ENCODE peak calls at places on chromosomes 4 and X, in six cellular contexts. P is A549, W is K562, A is HepG2, B is endothelial cell of umbilical vein, G is GM12878. N is an unnamed sample.
A peak's percentile ranks its signal among the peaks of the same experiment; 100 is the strongest.

GRCh38 chrX:153922932-153923857 is 2.9 kb downstream of the ARHGAP4 start:
- DNase-seq in P (peak; percentile 69), W (no peak), A (no peak), B (peak; percentile 58), G (no peak), N (no peak)

GRCh38 chrX:6694977-6695376 is 160.1 kb upstream of the VCX3A start:
- DNase-seq in P (no peak), W (no peak), A (no peak), B (no peak), G (no peak), N (no peak)

GRCh38 chrX:43065978-43066377 is 288.0 kb upstream of the PPP1R2C start:
- DNase-seq in P (no peak), W (no peak), A (no peak), B (peak; percentile 3), G (no peak), N (no peak)

GRCh38 chr4:152360045-152360410 is 175.9 kb downstream of the FBXW7 start:
- DNase-seq in P (no peak), W (no peak), A (no peak), B (no peak), G (no peak), N (peak; percentile 3)

GRCh38 chrX:82362990-82363389 is 1145.1 kb upstream of the POU3F4 start:
- DNase-seq in P (no peak), W (no peak), A (no peak), B (no peak), G (no peak), N (no peak)

GRCh38 chr4:42673084-42673429 is 16.2 kb upstream of the ATP8A1 start:
- DNase-seq in P (no peak), W (no peak), A (no peak), B (no peak), G (no peak), N (no peak)

GRCh38 chr4:182897601-182898478 is 19.3 kb downstream of the DCTD start:
- DNase-seq in P (no peak), W (no peak), A (peak; percentile 94), B (no peak), G (no peak), N (no peak)

GRCh38 chr4:48681856-48682255 is 98.2 kb downstream of the FRYL start:
- DNase-seq in P (no peak), W (no peak), A (peak; percentile 5), B (peak; percentile 73), G (peak; percentile 35), N (no peak)

GRCh38 chrX:51891245-51891644 is 2.2 kb upstream of the MAGED1 start:
- DNase-seq in P (no peak), W (no peak), A (no peak), B (no peak), G (no peak), N (no peak)

GRCh38 chrX:155745792-155746191 is 133.0 kb upstream of the TMLHE start:
- DNase-seq in P (no peak), W (peak; percentile 56), A (peak; percentile 0), B (peak; percentile 41), G (no peak), N (no peak)

GRCh38 chrX:13699183-13699826 is 10.4 kb downstream of the RAB9A start:
- DNase-seq in P (no peak), W (peak; percentile 81), A (no peak), B (peak; percentile 15), G (no peak), N (no peak)

GRCh38 chrX:129983575-129984131 is 1.2 kb downstream of the BCORL1 start:
- DNase-seq in P (peak; percentile 45), W (peak; percentile 38), A (no peak), B (no peak), G (no peak), N (peak; percentile 44)

GRCh38 chr4:70903282-70903603 is 1.1 kb downstream of the MOB1B start:
- DNase-seq in P (no peak), W (peak; percentile 97), A (no peak), B (peak; percentile 63), G (no peak), N (no peak)

GRCh38 chrX:135544338-135544948 is 24.0 kb downstream of the INTS6L start:
- DNase-seq in P (no peak), W (no peak), A (no peak), B (peak; percentile 12), G (no peak), N (no peak)

GRCh38 chrX:135549519-135549918 is 29.1 kb downstream of the INTS6L start:
- DNase-seq in P (no peak), W (no peak), A (no peak), B (no peak), G (no peak), N (no peak)

GRCh38 chrX:135543924-135544323 is 23.5 kb downstream of the INTS6L start:
- DNase-seq in P (no peak), W (no peak), A (no peak), B (no peak), G (no peak), N (peak; percentile 41)
- TF ChIP-seq MYC in P (no peak), W (no peak), A (no peak), B (no peak), G (no peak), N (no peak)

GRCh38 chr4:26609398-26609797 is 25.5 kb downstream of the TBC1D19 start:
- DNase-seq in P (no peak), W (no peak), A (no peak), B (no peak), G (no peak), N (peak; percentile 67)

GRCh38 chr4:26613242-26613641 is 29.4 kb downstream of the TBC1D19 start:
- DNase-seq in P (no peak), W (no peak), A (no peak), B (no peak), G (no peak), N (no peak)

GRCh38 chr4:26613735-26614134 is 29.9 kb downstream of the TBC1D19 start:
- DNase-seq in P (no peak), W (no peak), A (no peak), B (no peak), G (no peak), N (no peak)

GRCh38 chr4:26611879-26612278 is 28.0 kb downstream of the TBC1D19 start:
- DNase-seq in P (no peak), W (no peak), A (no peak), B (no peak), G (no peak), N (no peak)

GRCh38 chr4:26609868-26610267 is 26.0 kb downstream of the TBC1D19 start:
- DNase-seq in P (no peak), W (no peak), A (no peak), B (no peak), G (no peak), N (no peak)
- H3K4me3 ChIP-seq in P (no peak overlapping the region), W (no peak overlapping the region), A (no peak overlapping the region), B (no peak overlapping the region), G (no peak overlapping the region), N (no peak overlapping the region)

GRCh38 chrX:41084360-41085104 is 713 bp upstream of the USP9X start:
- DNase-seq in P (peak; percentile 57), W (peak; percentile 91), A (peak; percentile 87), B (peak; percentile 97), G (peak; percentile 86), N (peak; percentile 96)
- TF ChIP-seq POLR2A in P (peak; percentile 77), W (peak; percentile 86), A (peak; percentile 68), B (peak; percentile 78), G (peak; percentile 76), N (peak; percentile 71)

GRCh38 chrX:110280954-110281353 is 36.9 kb downstream of the AMMECR1 start:
- DNase-seq in P (no peak), W (no peak), A (no peak), B (no peak), G (no peak), N (no peak)

GRCh38 chrX:110284159-110284558 is 33.7 kb downstream of the AMMECR1 start:
- DNase-seq in P (peak; percentile 4), W (no peak), A (no peak), B (peak; percentile 37), G (no peak), N (no peak)

GRCh38 chrX:110286126-110286525 is 31.8 kb downstream of the AMMECR1 start:
- DNase-seq in P (peak; percentile 39), W (no peak), A (no peak), B (no peak), G (no peak), N (peak; percentile 9)

GRCh38 chrX:110281377-110281776 is 36.5 kb downstream of the AMMECR1 start:
- DNase-seq in P (no peak), W (no peak), A (no peak), B (no peak), G (no peak), N (no peak)

DNA sequence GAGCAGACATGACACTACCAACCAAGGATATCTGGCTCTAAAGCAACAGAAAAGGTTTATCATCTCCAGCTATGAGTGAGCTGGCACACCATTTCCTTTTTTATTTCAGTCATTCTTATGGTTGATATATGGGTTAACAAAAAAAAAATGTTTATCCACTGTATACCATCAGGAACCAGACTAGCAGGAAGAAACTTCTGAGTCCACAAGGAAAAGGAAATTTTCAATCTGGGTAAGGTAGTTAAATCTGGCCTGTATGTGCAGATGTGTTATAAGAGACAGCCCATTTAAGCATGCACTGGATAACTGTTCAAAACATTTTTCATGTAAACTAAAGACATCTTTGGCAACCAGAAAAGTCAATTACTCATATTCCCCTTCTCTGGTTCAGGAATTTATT is 35.0 kb downstream of the AMMECR1 start:
- DNase-seq in P (no peak), W (no peak), A (no peak), B (peak; percentile 11), G (no peak), N (no peak)
- TF ChIP-seq MYC in P (no peak), W (no peak), A (no peak), B (no peak), G (no peak), N (no peak)

N was measured in NB4.